ENCODE peak calls at places on chromosomes 11 and 22, in five cellular contexts. Y, Q, B, O and P are unnamed samples.

GRCh38 chr11:15177491-15177890 is 62.8 kb downstream of the INSC start:
- DNase-seq in Y (no peak), Q (no peak), B (no peak), O (no peak), P (no peak)

GRCh38 chr11:109197656-109198055 is 224.3 kb upstream of the C11orf87 start:
- DNase-seq in Y (peak; percentile 41), Q (no peak), B (no peak), O (no peak), P (peak; percentile 4)

GRCh38 chr11:9057032-9057431 is 34.4 kb downstream of the SCUBE2 start:
- DNase-seq in Y (no peak), Q (no peak), B (no peak), O (no peak), P (no peak)

GRCh38 chr11:100918551-100919500 is 210.8 kb downstream of the PGR start:
- DNase-seq in Y (peak; percentile 48), Q (peak; percentile 5), B (no peak), O (no peak), P (peak; percentile 54)

GRCh38 chr22:29587938-29588699 is 7.2 kb upstream of the NIPSNAP1 start:
- DNase-seq in Y (peak; percentile 92), Q (peak; percentile 47), B (no peak), O (no peak), P (peak; percentile 56)

GRCh38 chr11:61725632-61726280 is 26.7 kb upstream of the MYRF start:
- DNase-seq in Y (peak; percentile 36), Q (no peak), B (no peak), O (no peak), P (peak; percentile 35)

GRCh38 chr11:9060700-9061111 is 30.7 kb downstream of the SCUBE2 start:
- DNase-seq in Y (peak; percentile 9), Q (no peak), B (peak; percentile 47), O (no peak), P (peak; percentile 38)

GRCh38 chr11:9037963-9038362 is 34.2 kb upstream of the NRIP3 start:
- DNase-seq in Y (no peak), Q (no peak), B (no peak), O (no peak), P (peak; percentile 27)

GRCh38 chr22:35587447-35587870 is 29.7 kb downstream of the MB start:
- DNase-seq in Y (no peak), Q (no peak), B (no peak), O (no peak), P (no peak)

GRCh38 chr11:19646921-19647320 is 65.7 kb upstream of the NAV2 start:
- DNase-seq in Y (peak; percentile 82), Q (peak; percentile 91), B (no peak), O (no peak), P (peak; percentile 93)

GRCh38 chr22:37726240-37726887 is 29.5 kb downstream of the TRIOBP start:
- DNase-seq in Y (peak; percentile 59), Q (no peak), B (peak; percentile 34), O (no peak), P (peak; percentile 45)

GRCh38 chr11:116596346-116597260 is 176.2 kb downstream of the BUD13 start:
- DNase-seq in Y (no peak), Q (no peak), B (no peak), O (no peak), P (no peak)

GRCh38 chr11:1139441-1140066 is 18.2 kb upstream of the MUC5AC start:
- DNase-seq in Y (peak; percentile 7), Q (no peak), B (no peak), O (no peak), P (peak; percentile 86)

GRCh38 chr22:29072979-29073617 is at the start of gene KREMEN1:
- DNase-seq in Y (no peak), Q (no peak), B (no peak), O (no peak), P (no peak)